ENCODE peak calls at places on chromosome 20, in five cellular contexts. Q is mammary epithelial cell, K is IMR-90, F is kidney, V is adrenal gland. W is an unnamed sample.

GRCh38 chr20:41072099-41072798 is 43.6 kb downstream of the TOP1 start:
- DNase-seq in K (peak; percentile 88), F (no peak), V (peak; percentile 58), Q (peak; percentile 81), W (peak; percentile 45)

GRCh38 chr20:31602779-31603441 is 2.2 kb upstream of the ID1 start:
- DNase-seq in K (peak; percentile 89), V (no peak), F (no peak), Q (peak; percentile 86), W (peak; percentile 65)

GRCh38 chr20:54651252-54651651 is 175.9 kb downstream of the DOK5 start:
- DNase-seq in V (no peak), K (no peak), F (no peak), Q (no peak), W (no peak)

GRCh38 chr20:9119776-9120175 is 50.9 kb downstream of the PLCB4 start:
- DNase-seq in F (no peak), Q (peak; percentile 82), V (peak; percentile 17), K (no peak), W (peak; percentile 87)

GRCh38 chr20:15818651-15819071 is 754.6 kb downstream of the KIF16B start:
- DNase-seq in V (no peak), F (no peak), K (no peak), Q (peak; percentile 9), W (no peak)

GRCh38 chr20:12835999-12836398 is 172.8 kb upstream of the SPTLC3 start:
- DNase-seq in Q (peak; percentile 22), K (no peak), F (no peak), V (no peak), W (peak; percentile 85)

GRCh38 chr20:5511505-5511904 is 194.8 kb upstream of the PROKR2 start:
- DNase-seq in F (no peak), Q (no peak), V (no peak), K (no peak), W (no peak)

GRCh38 chr20:14449323-14449722 is 111.9 kb upstream of the FLRT3 start:
- DNase-seq in F (no peak), K (peak; percentile 45), Q (peak; percentile 71), V (no peak), W (peak; percentile 55)

GRCh38 chr20:22389836-22390542 is 194.4 kb downstream of the FOXA2 start:
- DNase-seq in Q (peak; percentile 99), K (no peak), F (peak; percentile 77), V (no peak), W (peak; percentile 96)

GRCh38 chr20:2397091-2397490 is 16.4 kb downstream of the TGM6 start:
- DNase-seq in V (no peak), Q (no peak), F (no peak), K (no peak), W (no peak)

GRCh38 chr20:32437391-32438074 is 79.4 kb downstream of the ASXL1 start:
- DNase-seq in Q (no peak), K (no peak), V (peak; percentile 61), F (no peak), W (no peak)

GRCh38 chr20:3911956-3912355 is 22.8 kb downstream of the PANK2 start:
- DNase-seq in Q (no peak), F (no peak), V (no peak), K (no peak), W (no peak)

GRCh38 chr20:51609251-51609650 is 66.7 kb upstream of the NFATC2 start:
- DNase-seq in Q (no peak), K (no peak), V (no peak), F (no peak), W (no peak)

GRCh38 chr20:301886-302848 is 4.8 kb downstream of the ZCCHC3 start:
- DNase-seq in K (no peak), Q (peak; percentile 37), F (no peak), V (no peak), W (no peak)

GRCh38 chr20:19492937-19493336 is 265.1 kb upstream of the RIN2 start:
- DNase-seq in K (no peak), V (no peak), F (no peak), Q (no peak), W (no peak)

GRCh38 chr20:19658137-19658536 is 99.9 kb upstream of the RIN2 start:
- DNase-seq in F (no peak), Q (no peak), V (peak; percentile 22), K (no peak), W (no peak)

GRCh38 chr20:13220857-13221297 is at the start of gene ISM1:
- DNase-seq in F (peak; percentile 82), Q (peak; percentile 29), V (peak; percentile 13), K (no peak), W (no peak)

GRCh38 chr20:50625986-50626677 is 65.2 kb downstream of the RIPOR3 start:
- DNase-seq in Q (no peak), K (peak; percentile 39), F (peak; percentile 79), V (peak; percentile 56), W (no peak)

GRCh38 chr20:51894201-51894600 is 91.9 kb upstream of the SALL4 start:
- DNase-seq in V (no peak), K (no peak), Q (no peak), F (no peak), W (no peak)

GRCh38 chr20:51012357-51012756 is 10.6 kb downstream of the KCNG1 start:
- DNase-seq in K (no peak), F (no peak), V (no peak), Q (no peak), W (no peak)

GRCh38 chr20:34703573-34704176 is 469 bp upstream of the TP53INP2 start:
- DNase-seq in Q (peak; percentile 40), K (peak; percentile 37), V (peak; percentile 42), F (no peak), W (peak; percentile 29)

GRCh38 chr20:57838670-57839142 is 128.9 kb upstream of the PMEPA1 start:
- DNase-seq in K (no peak), F (no peak), Q (no peak), V (no peak), W (no peak)

GRCh38 chr20:59583428-59584277 is 20.7 kb upstream of the PHACTR3 start:
- DNase-seq in V (peak; percentile 51), Q (no peak), K (no peak), F (peak; percentile 93), W (no peak)

GRCh38 chr20:3432844-3433243 is 25.4 kb upstream of the DNAAF9 start:
- DNase-seq in V (no peak), Q (no peak), F (no peak), K (no peak), W (no peak)

GRCh38 chr20:59403261-59403961 is 103.0 kb downstream of the EDN3 start:
- DNase-seq in Q (no peak), F (no peak), K (no peak), V (peak; percentile 20), W (no peak)

GRCh38 chr20:56797023-56797422 is 167.9 kb downstream of the TFAP2C start:
- DNase-seq in F (no peak), Q (no peak), V (no peak), K (no peak), W (no peak)

GRCh38 chr20:56798634-56799033 is 169.5 kb downstream of the TFAP2C start:
- DNase-seq in V (no peak), F (no peak), K (no peak), Q (no peak), W (no peak)

GRCh38 chr20:56793916-56794315 is 164.8 kb downstream of the TFAP2C start:
- DNase-seq in V (no peak), Q (no peak), F (no peak), K (no peak), W (no peak)

GRCh38 chr20:56795492-56795891 is 166.4 kb downstream of the TFAP2C start:
- DNase-seq in Q (no peak), K (no peak), F (no peak), V (no peak), W (no peak)

GRCh38 chr20:56796345-56796744 is 167.2 kb downstream of the TFAP2C start:
- DNase-seq in V (no peak), K (no peak), F (no peak), Q (no peak), W (no peak)
- H3K27ac ChIP-seq in V (no peak overlapping the region), K (no peak overlapping the region), F (no peak overlapping the region), Q (no peak overlapping the region), W (no peak overlapping the region)

DNA sequence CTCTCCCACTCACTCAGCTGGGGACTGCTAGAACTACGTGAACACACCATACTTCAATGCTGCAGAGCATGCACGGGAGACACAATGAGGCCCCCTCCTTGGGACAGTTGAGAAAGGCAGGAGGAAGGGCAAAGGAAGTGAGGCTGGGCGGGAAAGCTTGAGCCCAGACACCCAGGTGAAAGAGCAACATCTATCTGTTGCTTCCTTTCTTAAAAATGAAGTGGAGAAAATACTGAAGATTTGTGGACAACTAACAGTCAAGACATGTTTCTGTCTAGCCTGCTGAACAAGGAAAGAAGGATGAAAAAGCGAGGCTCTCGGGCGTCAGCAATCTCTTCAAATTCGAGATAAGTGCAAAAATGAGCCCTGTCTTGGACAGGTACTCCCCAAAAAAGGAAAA is 3.0 kb upstream of the NNAT start:
- DNase-seq in V (no peak), F (no peak), K (no peak), Q (no peak), W (no peak)
- H3K4me1 ChIP-seq in V (no peaks in the 10 kb centered on the region), F (no peaks in the 10 kb centered on the region), K (peaks cover 29% of the 10 kb centered on the region), Q (peaks cover 27% of the 10 kb centered on the region), W (peaks cover 4% of the 10 kb centered on the region)

DNA sequence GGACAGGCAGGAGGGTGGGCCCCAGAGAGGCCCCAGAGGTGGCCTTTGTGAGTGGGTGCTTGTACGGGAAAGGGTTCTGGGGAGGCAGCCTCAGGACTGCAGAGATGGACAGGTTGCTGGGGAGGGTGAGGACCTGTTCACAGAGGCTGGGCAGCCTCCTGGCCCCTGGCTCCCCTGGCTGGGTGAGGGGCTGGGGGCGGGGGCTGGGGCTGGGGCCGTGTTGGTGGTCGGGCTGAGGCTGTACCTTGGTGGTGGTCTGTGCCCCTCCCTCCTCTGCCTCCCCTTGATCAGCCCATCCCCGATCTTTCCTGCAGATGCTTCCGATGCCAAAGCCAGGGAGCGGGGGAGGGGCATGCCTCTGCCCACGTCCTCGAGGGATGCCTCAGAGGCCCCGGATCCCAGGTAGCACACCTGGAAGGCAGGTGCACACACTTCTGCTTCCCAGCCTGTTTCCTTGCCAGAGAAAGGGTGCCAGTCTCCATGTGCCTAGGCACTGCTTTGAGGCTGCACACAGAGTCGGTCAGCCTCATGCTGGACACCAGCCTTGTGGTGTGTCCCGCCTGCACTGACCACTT is 4.8 kb downstream of the TCEA2 start:
- DNase-seq in Q (no peak), F (no peak), K (no peak), V (no peak), W (no peak)
- H3K27ac ChIP-seq in Q (no peak overlapping the region), F (no peak overlapping the region), K (no peak overlapping the region), V (no peak overlapping the region), W (no peak overlapping the region)

DNA sequence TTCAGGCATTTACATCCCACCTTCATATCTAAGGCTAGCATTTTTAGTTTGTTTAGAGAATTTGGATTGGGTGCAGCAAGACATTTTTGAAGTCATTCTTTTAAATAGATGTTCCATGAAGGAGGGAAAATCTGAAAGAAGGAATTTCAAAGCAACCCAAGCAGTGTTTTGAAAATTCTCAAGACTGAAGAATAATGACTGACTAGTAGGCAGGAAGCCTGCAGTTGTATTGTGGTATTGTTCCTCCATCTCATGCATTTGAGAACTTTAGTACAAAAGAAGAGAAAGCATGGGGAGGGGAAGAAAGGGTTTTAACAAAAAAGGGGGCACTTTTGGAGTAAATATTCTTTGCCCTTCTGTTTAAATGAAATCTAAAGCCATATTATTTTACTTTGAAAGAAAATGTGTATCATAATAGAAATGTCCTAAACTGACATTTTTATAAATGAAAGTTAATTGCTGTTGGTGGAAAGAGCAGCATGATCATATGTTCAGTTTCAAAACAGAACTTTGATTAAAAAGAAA is 6.6 kb downstream of the NCOA3 start:
- DNase-seq in V (no peak), F (no peak), K (no peak), Q (no peak), W (no peak)
- H3K4me1 ChIP-seq in V (peaks cover 6% of the 10 kb centered on the region), F (peaks cover 4% of the 10 kb centered on the region), K (peaks cover 2% of the 10 kb centered on the region), Q (peaks cover 3% of the 10 kb centered on the region), W (peaks cover 10% of the 10 kb centered on the region)